ENCODE peak calls at places on chromosomes 3 and 15, in four cellular contexts. A is mucosa of descending colon, U is foreskin fibroblast, V is spleen. Z is an unnamed sample.

GRCh38 chr3:101479022-101479421 is 34.0 kb downstream of the SENP7 start:
- DNase-seq in V (no peak), A (no peak), U (no peak), Z (no peak)

GRCh38 chr15:57555270-57555669 is 36.4 kb upstream of the MYZAP start:
- DNase-seq in V (no peak), A (no peak), U (peak), Z (peak)

GRCh38 chr3:14787630-14788029 is 31.1 kb upstream of the FGD5 start:
- DNase-seq in U (no peak), A (no peak), V (peak), Z (no peak)

GRCh38 chr3:152204218-152204617 is 64.5 kb upstream of the MBNL1 start:
- DNase-seq in U (no peak), V (no peak), A (no peak), Z (no peak)

GRCh38 chr15:78338756-78339155 is 1.4 kb upstream of the CRABP1 start:
- DNase-seq in U (no peak), V (peak), A (no peak), Z (no peak)

GRCh38 chr15:36469567-36469966 is 109.9 kb upstream of the CDIN1 start:
- DNase-seq in U (peak), A (no peak), V (no peak), Z (no peak)

GRCh38 chr3:33144433-33144832 is 30.6 kb downstream of the CRTAP start:
- DNase-seq in U (no peak), A (no peak), V (no peak), Z (no peak)

GRCh38 chr3:95971573-95971972 is 842.8 kb upstream of the EPHA6 start:
- DNase-seq in A (no peak), V (no peak), U (no peak), Z (no peak)

GRCh38 chr3:54916722-54917121 is 11.1 kb downstream of the LRTM1 start:
- DNase-seq in V (no peak), A (no peak), U (peak), Z (no peak)

GRCh38 chr15:56369234-56369633 is 4.0 kb downstream of the TEX9 start:
- DNase-seq in U (no peak), A (no peak), V (no peak), Z (no peak)

GRCh38 chr15:39247574-39247973 is 333.3 kb upstream of the THBS1 start:
- DNase-seq in A (no peak), V (no peak), U (peak), Z (no peak)

GRCh38 chr3:55899887-55900286 is 412.8 kb upstream of the WNT5A start:
- DNase-seq in A (no peak), U (no peak), V (no peak), Z (no peak)

GRCh38 chr15:94053626-94054025 is 177.7 kb upstream of the MCTP2 start:
- DNase-seq in V (no peak), U (no peak), A (no peak), Z (no peak)

GRCh38 chr15:85625856-85626255 is 168.9 kb downstream of the KLHL25 start:
- DNase-seq in U (peak), V (no peak), A (no peak), Z (no peak)

GRCh38 chr15:34708422-34708821 is 46.4 kb downstream of the GJD2 start:
- DNase-seq in A (no peak), U (peak), V (no peak), Z (peak)

GRCh38 chr15:57031605-57032004 is 113.2 kb downstream of the TCF12 start:
- DNase-seq in V (no peak), A (no peak), U (peak), Z (no peak)

GRCh38 chr3:197125601-197126000 is 96.0 kb upstream of the MELTF start:
- DNase-seq in U (peak), A (no peak), V (no peak), Z (no peak)

GRCh38 chr15:82663186-82663600 is 16.0 kb upstream of the CPEB1 start:
- DNase-seq in U (peak), A (peak), V (no peak), Z (peak)

GRCh38 chr3:50373865-50374188 is 14.5 kb upstream of the TMEM115 start:
- DNase-seq in V (no peak), A (no peak), U (no peak), Z (no peak)

GRCh38 chr3:171620825-171621434 is 160.7 kb upstream of the TNIK start:
- DNase-seq in V (no peak), U (peak), A (no peak), Z (no peak)

GRCh38 chr15:58761010-58761388 is 10.1 kb upstream of the MINDY2 start:
- DNase-seq in A (no peak), V (no peak), U (no peak), Z (no peak)

GRCh38 chr3:195761503-195762248 is 40.9 kb downstream of the MUC20 start:
- DNase-seq in U (no peak), V (peak), A (no peak), Z (no peak)

GRCh38 chr15:83106994-83107840 is at the start of gene TM6SF1:
- DNase-seq in A (peak), U (peak), V (peak), Z (no peak)

GRCh38 chr3:127484601-127485388 is 105.7 kb downstream of the TPRA1 start:
- DNase-seq in U (peak), V (peak), A (no peak), Z (peak)

GRCh38 chr3:184234224-184234623 is 4.8 kb downstream of the VWA5B2 start:
- DNase-seq in U (peak), V (no peak), A (no peak), Z (no peak)

Z was measured in HFF-Myc.